ENCODE peak calls at places on chromosomes 16 and 17, in four cellular contexts. C is breast epithelium, B is vagina, M is A549. L is an unnamed sample.

GRCh38 chr17:73560661-73561060 is 83.6 kb downstream of the SDK2 start:
- DNase-seq in C (no peak), B (no peak), M (no peak), L (no peak)

GRCh38 chr16:70650216-70650615 is 3.9 kb downstream of the IL34 start:
- DNase-seq in C (no peak), B (no peak), M (no peak), L (no peak)

GRCh38 chr17:41176744-41177387 is 1.2 kb downstream of the KRTAP4-2 start:
- DNase-seq in C (no peak), B (no peak), M (no peak), L (no peak)

GRCh38 chr17:1008008-1008761 is 11.3 kb downstream of the TIMM22 start:
- DNase-seq in C (no peak), B (no peak), M (no peak), L (no peak)

GRCh38 chr16:7548796-7549318 is 216.2 kb downstream of the RBFOX1 start:
- DNase-seq in C (no peak), B (no peak), M (no peak), L (no peak)

GRCh38 chr17:70109497-70109896 is 34.5 kb downstream of the KCNJ16 start:
- DNase-seq in C (no peak), B (no peak), M (no peak), L (no peak)

GRCh38 chr17:35299108-35299507 is 56.2 kb downstream of the SLFN5 start:
- DNase-seq in C (peak; percentile 69), B (no peak), M (no peak), L (no peak)

GRCh38 chr17:8163978-8164814 is 1.4 kb upstream of the VAMP2 start:
- DNase-seq in C (no peak), B (no peak), M (peak; percentile 48), L (no peak)

GRCh38 chr16:10984509-10984908 is 40.1 kb downstream of the CLEC16A start:
- DNase-seq in C (no peak), B (no peak), M (no peak), L (no peak)

GRCh38 chr17:27242951-27243350 is 51.0 kb upstream of the WSB1 start:
- DNase-seq in C (no peak), B (no peak), M (no peak), L (no peak)

GRCh38 chr17:44915727-44916058 is 393 bp upstream of the GFAP start:
- DNase-seq in C (no peak), B (no peak), M (no peak), L (no peak)

GRCh38 chr16:56226840-56227525 is 35.7 kb downstream of the GNAO1 start:
- DNase-seq in C (no peak), B (no peak), M (no peak), L (no peak)

GRCh38 chr16:67499159-67499558 is 15.8 kb upstream of the AGRP start:
- DNase-seq in C (no peak), B (no peak), M (no peak), L (no peak)

GRCh38 chr16:81650982-81651562 is 128.0 kb upstream of the PLCG2 start:
- DNase-seq in C (no peak), B (no peak), M (no peak), L (no peak)

GRCh38 chr16:87382023-87382785 is 1.4 kb downstream of the FBXO31 start:
- DNase-seq in C (no peak), B (no peak), M (no peak), L (no peak)

GRCh38 chr16:30070490-30070889 is 4.9 kb downstream of the ALDOA start:
- DNase-seq in C (no peak), B (no peak), M (no peak), L (no peak)

GRCh38 chr17:4948997-4949320 is 629 bp upstream of the PFN1 start:
- DNase-seq in C (peak; percentile 80), B (no peak), M (no peak), L (peak; percentile 85)

GRCh38 chr17:47621293-47622178 is 28.2 kb upstream of the KPNB1 start:
- DNase-seq in C (no peak), B (no peak), M (peak; percentile 91), L (no peak)

GRCh38 chr17:29138184-29138955 is 41.8 kb downstream of the MYO18A start:
- DNase-seq in C (no peak), B (no peak), M (no peak), L (no peak)

GRCh38 chr17:31499771-31500554 is 108.5 kb downstream of the RAB11FIP4 start:
- DNase-seq in C (peak; percentile 77), B (no peak), M (no peak), L (no peak)

GRCh38 chr17:66549312-66549705 is 246.9 kb downstream of the PRKCA start:
- DNase-seq in C (no peak), B (no peak), M (no peak), L (no peak)

GRCh38 chr17:27975146-27976011 is 67.1 kb upstream of the NLK start:
- DNase-seq in C (no peak), B (no peak), M (no peak), L (no peak)

GRCh38 chr16:78443780-78444422 is 344.4 kb downstream of the WWOX start:
- DNase-seq in C (no peak), B (peak; percentile 31), M (no peak), L (no peak)

GRCh38 chr16:12455287-12455798 is 348.3 kb downstream of the CPPED1 start:
- DNase-seq in C (no peak), B (no peak), M (peak; percentile 37), L (no peak)

GRCh38 chr17:6786618-6787017 is 10.6 kb downstream of the FBXO39 start:
- DNase-seq in C (no peak), B (no peak), M (no peak), L (no peak)

GRCh38 chr16:1066584-1067172 is 5.9 kb upstream of the SSTR5 start:
- DNase-seq in C (no peak), B (no peak), M (no peak), L (no peak)

GRCh38 chr16:68074850-68075249 is 10.3 kb upstream of the NFATC3 start:
- DNase-seq in C (no peak), B (peak; percentile 81), M (no peak), L (no peak)

GRCh38 chr17:37191219-37191618 is 184.6 kb upstream of the C17orf78 start:
- DNase-seq in C (no peak), B (no peak), M (no peak), L (no peak)

GRCh38 chr16:74892574-74893461 is 92.1 kb downstream of the WDR59 start:
- DNase-seq in C (no peak), B (no peak), M (no peak), L (no peak)

GRCh38 chr17:19736071-19736470 is 12.0 kb downstream of the ALDH3A1 start:
- DNase-seq in C (no peak), B (no peak), M (no peak), L (no peak)

GRCh38 chr17:10022416-10022815 is 117.3 kb upstream of the RCVRN start:
- DNase-seq in C (no peak), B (no peak), M (no peak), L (no peak)

GRCh38 chr17:10018461-10018891 is 113.4 kb upstream of the RCVRN start:
- DNase-seq in C (no peak), B (no peak), M (no peak), L (no peak)

GRCh38 chr17:10025224-10025623 is 120.2 kb upstream of the RCVRN start:
- DNase-seq in C (no peak), B (no peak), M (no peak), L (no peak)

GRCh38 chr17:10019941-10020403 is 114.9 kb upstream of the RCVRN start:
- DNase-seq in C (no peak), B (no peak), M (no peak), L (no peak)

DNA sequence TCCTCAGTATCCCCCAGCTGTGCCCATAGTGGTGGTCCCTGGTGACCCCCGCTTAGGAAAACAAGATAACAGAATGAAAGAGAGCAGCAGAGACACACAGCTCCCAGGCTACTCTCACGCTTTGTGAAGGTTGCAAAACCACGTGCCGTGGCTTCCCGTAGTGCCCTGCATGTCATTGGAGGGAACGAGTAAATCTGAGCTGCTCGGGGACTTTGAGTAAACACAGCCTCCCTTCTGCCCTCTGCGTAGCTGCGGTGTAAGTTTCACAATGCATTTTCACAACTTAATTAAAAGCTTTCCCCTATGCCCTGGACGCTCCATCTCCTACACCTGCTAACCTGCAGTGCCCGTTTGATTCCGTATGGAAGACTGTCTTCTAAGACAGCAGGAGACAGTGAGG is 116.2 kb upstream of the RCVRN start:
- DNase-seq in C (no peak), B (no peak), M (no peak), L (no peak)
- H3K27ac ChIP-seq in C (peak overlapping the region; percentile 48), B (no peak overlapping the region), M (no peak overlapping the region), L (no peak overlapping the region)

DNA sequence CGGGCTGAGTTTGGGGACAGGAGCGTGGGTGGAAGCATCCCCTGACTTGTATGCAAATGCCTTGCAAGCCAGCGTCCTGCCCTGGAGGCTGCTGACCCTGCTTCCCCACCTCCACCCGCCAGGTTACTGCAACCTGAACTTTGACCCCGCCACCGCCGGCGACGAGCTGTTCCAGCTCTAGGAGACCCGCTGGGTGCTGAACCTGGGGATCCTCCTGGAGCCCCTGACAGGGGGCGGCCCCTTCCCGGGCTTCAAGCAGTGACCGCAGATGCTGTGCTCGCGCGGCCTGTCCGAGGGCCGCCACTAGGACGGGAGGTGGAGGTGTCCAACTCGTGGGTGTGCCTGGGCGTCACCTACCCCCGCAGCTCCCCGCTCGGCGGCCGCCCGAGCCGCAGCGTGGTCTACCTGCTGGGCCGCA is 10.7 kb upstream of the SLC16A5 start:
- DNase-seq in C (no peak), B (no peak), M (no peak), L (no peak)
- TF ChIP-seq POLR2A in C (no peak), B (no peak), M (no peak), L (no peak)

GRCh38 chr16:63201851-63202250 is 1165.6 kb upstream of the CDH8 start:
- DNase-seq in C (no peak), B (no peak), M (no peak), L (no peak)
- H3K9me3 ChIP-seq in C (no peaks in the 10 kb centered on the region), B (no peaks in the 10 kb centered on the region), M (no peaks in the 10 kb centered on the region), L (no peaks in the 10 kb centered on the region)

DNA sequence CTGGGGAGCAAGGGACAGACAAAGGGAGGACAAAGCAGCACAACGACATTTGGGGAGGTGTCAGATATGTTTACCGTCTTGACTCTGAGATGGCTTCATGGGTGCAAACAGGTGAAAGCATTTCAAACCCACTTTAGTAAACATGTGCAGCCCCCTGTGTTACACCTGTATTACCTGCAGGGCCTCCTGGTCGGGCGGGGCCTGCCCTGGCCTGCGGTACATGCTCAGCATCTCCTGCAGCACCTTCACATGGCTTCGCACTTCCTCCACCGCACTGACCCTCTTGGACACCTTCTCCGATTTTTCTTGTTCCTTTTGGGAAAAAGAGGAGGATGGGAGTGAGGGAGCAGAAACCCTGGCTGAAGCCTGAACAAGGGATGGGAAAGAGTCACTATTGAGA is 24.5 kb downstream of the GGA2 start:
- DNase-seq in C (no peak), B (no peak), M (no peak), L (no peak)
- H3K27ac ChIP-seq in C (peak overlapping the region; percentile 44), B (no peak overlapping the region), M (no peak overlapping the region), L (no peak overlapping the region)